ENCODE peak calls at places on chromosome 22, in nine cellular contexts. N is endothelial cell; L is stimulated activated CD4-positive, alpha-beta T cell treated with anti-CD3 and anti-CD28 coated beads, Interleukin-15, amount 100 ng/mL, for 1 hour; G is activated CD8-positive, alpha-beta memory T cell treated with anti-CD3 and anti-CD28 coated beads for 24 hours; H is CD4-positive, alpha-beta memory T cell; J is HT-29; A is AML-193; Y is H9; S is NT2/D1. B is an unnamed sample.

GRCh38 chr22:33811208-33811607 is 109.1 kb downstream of the LARGE1 start:
- DNase-seq in N (no peak), J (no peak), A (no peak), S (no peak), Y (no peak), L (no peak), H (no peak), G (no peak), B (no peak)

GRCh38 chr22:28600546-28601143 is 79.0 kb downstream of the TTC28 start:
- DNase-seq in G (no peak), H (peak), S (no peak), N (no peak), A (peak), L (no peak), J (peak), Y (no peak), B (peak)

GRCh38 chr22:37459211-37459610 is 27.0 kb downstream of the MFNG start:
- DNase-seq in L (no peak), Y (no peak), S (no peak), N (no peak), A (no peak), G (no peak), J (no peak), H (no peak), B (no peak)

GRCh38 chr22:33557836-33558235 is 362.4 kb downstream of the LARGE1 start:
- DNase-seq in Y (no peak), H (no peak), G (no peak), N (no peak), A (no peak), S (no peak), L (no peak), J (no peak), B (no peak)

GRCh38 chr22:30892286-30892685 is 76.3 kb downstream of the MORC2 start:
- DNase-seq in S (no peak), N (no peak), H (no peak), G (no peak), J (no peak), Y (no peak), L (no peak), A (no peak), B (no peak)

GRCh38 chr22:40199852-40200251 is 22.1 kb downstream of the TNRC6B start:
- DNase-seq in Y (no peak), G (peak), J (no peak), S (no peak), L (no peak), N (no peak), H (no peak), A (no peak), B (no peak)

GRCh38 chr22:46070722-46071450 is 79.4 kb upstream of the PPARA start:
- DNase-seq in Y (peak), H (peak), A (peak), G (no peak), J (peak), L (peak), N (no peak), S (no peak), B (peak)

GRCh38 chr22:35219012-35219411 is 38.3 kb upstream of the HMGXB4 start:
- DNase-seq in H (no peak), J (no peak), G (no peak), S (no peak), Y (no peak), N (no peak), L (no peak), A (no peak), B (peak)

GRCh38 chr22:46758098-46758497 is 4.4 kb upstream of the TBC1D22A start:
- DNase-seq in G (no peak), Y (no peak), H (no peak), J (no peak), A (no peak), L (no peak), S (no peak), N (no peak), B (no peak)

GRCh38 chr22:21009638-21010425 is 5.1 kb upstream of the P2RX6 start:
- DNase-seq in J (peak), Y (peak), S (no peak), L (no peak), H (peak), N (peak), G (no peak), A (peak), B (peak)

GRCh38 chr22:29580200-29580810 is 608 bp downstream of the NIPSNAP1 start:
- DNase-seq in H (no peak), S (no peak), N (peak), A (no peak), J (peak), G (peak), Y (peak), L (no peak), B (no peak)

GRCh38 chr22:29216873-29217666 is 11.4 kb downstream of the EMID1 start:
- DNase-seq in N (no peak), S (no peak), A (peak), G (no peak), Y (peak), J (no peak), H (no peak), L (no peak), B (peak)

GRCh38 chr22:30826670-30827355 is 132.1 kb downstream of the OSBP2 start:
- DNase-seq in Y (no peak), N (no peak), J (no peak), H (no peak), S (no peak), L (no peak), A (no peak), G (no peak), B (no peak)

GRCh38 chr22:25162561-25162960 is 37.1 kb upstream of the CRYBB3 start:
- DNase-seq in Y (no peak), L (no peak), A (no peak), H (no peak), G (no peak), S (no peak), J (no peak), N (no peak), B (no peak)

GRCh38 chr22:28279888-28280287 is 360.8 kb upstream of the PITPNB start:
- DNase-seq in G (no peak), S (no peak), J (no peak), N (no peak), L (no peak), H (no peak), Y (no peak), A (no peak), B (peak)

GRCh38 chr22:49218142-49218541 is 609.5 kb downstream of the BRD1 start:
- DNase-seq in L (no peak), S (no peak), A (no peak), N (no peak), Y (peak), J (no peak), G (no peak), H (no peak), B (no peak)

GRCh38 chr22:39144101-39144815 is 8.2 kb downstream of the CBX7 start:
- DNase-seq in N (no peak), S (no peak), Y (peak), G (peak), H (peak), L (peak), A (peak), J (peak), B (peak)

GRCh38 chr22:39519681-39520053 is 695 bp upstream of the ATF4 start:
- DNase-seq in H (no peak), N (no peak), A (no peak), L (no peak), J (no peak), Y (peak), G (no peak), S (no peak), B (no peak)

GRCh38 chr22:17878970-17879369 is 104.7 kb upstream of the BID start:
- DNase-seq in L (no peak), N (no peak), J (no peak), H (no peak), G (no peak), Y (no peak), S (no peak), A (no peak), B (peak)

GRCh38 chr22:47918276-47918928 is 1156.0 kb downstream of the TBC1D22A start:
- DNase-seq in L (no peak), H (peak), J (no peak), Y (no peak), A (no peak), S (no peak), G (peak), N (no peak), B (no peak)

GRCh38 chr22:48756146-48757111 is 1071.2 kb downstream of the BRD1 start:
- DNase-seq in S (no peak), N (peak), Y (no peak), J (no peak), L (no peak), G (peak), A (no peak), H (no peak), B (no peak)

GRCh38 chr22:50508897-50509296 is 873 bp downstream of the NCAPH2 start:
- DNase-seq in S (no peak), N (no peak), J (no peak), L (no peak), H (no peak), G (no peak), Y (no peak), A (no peak), B (no peak)

GRCh38 chr22:17795661-17796548 is 21.6 kb upstream of the BID start:
- DNase-seq in H (no peak), N (no peak), Y (no peak), A (no peak), G (no peak), J (no peak), L (no peak), S (no peak), B (no peak)

GRCh38 chr22:30869996-30870395 is 98.6 kb downstream of the MORC2 start:
- DNase-seq in Y (no peak), S (no peak), J (no peak), H (no peak), A (no peak), G (no peak), L (no peak), N (no peak), B (no peak)

GRCh38 chr22:33919591-33920501 is at the start of gene LARGE1:
- DNase-seq in G (peak), A (no peak), J (peak), S (no peak), N (peak), H (no peak), L (no peak), Y (peak), B (peak)

GRCh38 chr22:32801436-32802290 is at the start of gene TIMP3:
- DNase-seq in S (no peak), Y (peak), H (no peak), A (no peak), L (no peak), J (no peak), G (no peak), N (peak), B (peak)